ENCODE peak calls at places on chromosomes 2 and 18, in five cellular contexts. One of them, this sample, is unnamed.

GRCh38 chr2:134359367-134360081 is 105.7 kb downstream of the MGAT5 start:
- DNase-seq in astrocyte: peak
- DNase-seq in naive thymus-derived CD4-positive, alpha-beta T cell: no peak
- DNase-seq in body of pancreas: no peak
- DNase-seq in prostate gland: no peak
- DNase-seq in this sample: no peak

GRCh38 chr2:166239548-166239947 is 111.7 kb upstream of the SCN1A start:
- DNase-seq in naive thymus-derived CD4-positive, alpha-beta T cell: no peak
- DNase-seq in body of pancreas: no peak
- DNase-seq in prostate gland: no peak
- DNase-seq in astrocyte: peak
- DNase-seq in this sample: peak

GRCh38 chr2:162839419-162839818 is 852 bp upstream of the KCNH7 start:
- DNase-seq in astrocyte: no peak
- DNase-seq in body of pancreas: no peak
- DNase-seq in prostate gland: no peak
- DNase-seq in naive thymus-derived CD4-positive, alpha-beta T cell: no peak
- DNase-seq in this sample: no peak

GRCh38 chr2:3172265-3172935 is 205.2 kb downstream of the EIPR1 start:
- DNase-seq in prostate gland: peak
- DNase-seq in astrocyte: no peak
- DNase-seq in naive thymus-derived CD4-positive, alpha-beta T cell: no peak
- DNase-seq in body of pancreas: no peak
- DNase-seq in this sample: no peak

GRCh38 chr2:223725494-223725893 is 111.9 kb downstream of the AP1S3 start:
- DNase-seq in astrocyte: peak
- DNase-seq in naive thymus-derived CD4-positive, alpha-beta T cell: no peak
- DNase-seq in body of pancreas: peak
- DNase-seq in prostate gland: peak
- DNase-seq in this sample: peak

GRCh38 chr2:234677758-234678538 is 181.1 kb upstream of the ARL4C start:
- DNase-seq in prostate gland: no peak
- DNase-seq in body of pancreas: no peak
- DNase-seq in naive thymus-derived CD4-positive, alpha-beta T cell: no peak
- DNase-seq in astrocyte: peak
- DNase-seq in this sample: no peak

GRCh38 chr2:105873721-105874120 is 129.0 kb downstream of the NCK2 start:
- DNase-seq in naive thymus-derived CD4-positive, alpha-beta T cell: no peak
- DNase-seq in prostate gland: no peak
- DNase-seq in body of pancreas: no peak
- DNase-seq in astrocyte: peak
- DNase-seq in this sample: peak

GRCh38 chr2:61235716-61236115 is 73.7 kb downstream of the C2orf74 start:
- DNase-seq in naive thymus-derived CD4-positive, alpha-beta T cell: no peak
- DNase-seq in prostate gland: no peak
- DNase-seq in body of pancreas: no peak
- DNase-seq in astrocyte: no peak
- DNase-seq in this sample: no peak

GRCh38 chr2:19140463-19141208 is 217.8 kb downstream of the OSR1 start:
- DNase-seq in prostate gland: peak
- DNase-seq in astrocyte: peak
- DNase-seq in body of pancreas: no peak
- DNase-seq in naive thymus-derived CD4-positive, alpha-beta T cell: no peak
- DNase-seq in this sample: peak

GRCh38 chr2:237324446-237325236 is 89.3 kb downstream of the COL6A3 start:
- DNase-seq in body of pancreas: no peak
- DNase-seq in prostate gland: peak
- DNase-seq in naive thymus-derived CD4-positive, alpha-beta T cell: no peak
- DNase-seq in astrocyte: peak
- DNase-seq in this sample: peak

GRCh38 chr2:235766206-235766794 is 272.5 kb downstream of the AGAP1 start:
- DNase-seq in prostate gland: peak
- DNase-seq in naive thymus-derived CD4-positive, alpha-beta T cell: no peak
- DNase-seq in body of pancreas: peak
- DNase-seq in astrocyte: peak
- DNase-seq in this sample: no peak

GRCh38 chr2:239328306-239329191 is 72.3 kb downstream of the HDAC4 start:
- DNase-seq in astrocyte: peak
- DNase-seq in naive thymus-derived CD4-positive, alpha-beta T cell: no peak
- DNase-seq in body of pancreas: peak
- DNase-seq in prostate gland: no peak
- DNase-seq in this sample: peak

GRCh38 chr2:200966770-200967169 is 3.3 kb upstream of the ORC2 start:
- DNase-seq in prostate gland: no peak
- DNase-seq in naive thymus-derived CD4-positive, alpha-beta T cell: no peak
- DNase-seq in astrocyte: peak
- DNase-seq in body of pancreas: no peak
- DNase-seq in this sample: peak

GRCh38 chr2:241598061-241598460 is 38.9 kb downstream of the THAP4 start:
- DNase-seq in naive thymus-derived CD4-positive, alpha-beta T cell: no peak
- DNase-seq in body of pancreas: no peak
- DNase-seq in astrocyte: no peak
- DNase-seq in prostate gland: no peak
- DNase-seq in this sample: peak

GRCh38 chr2:10042301-10043161 is 819 bp upstream of the KLF11 start:
- DNase-seq in body of pancreas: peak
- DNase-seq in naive thymus-derived CD4-positive, alpha-beta T cell: peak
- DNase-seq in prostate gland: no peak
- DNase-seq in astrocyte: peak
- DNase-seq in this sample: peak

GRCh38 chr2:72665448-72665847 is 160.4 kb downstream of the EXOC6B start:
- DNase-seq in prostate gland: no peak
- DNase-seq in body of pancreas: no peak
- DNase-seq in naive thymus-derived CD4-positive, alpha-beta T cell: no peak
- DNase-seq in astrocyte: no peak
- DNase-seq in this sample: no peak

GRCh38 chr2:65918760-65919187 is 486.4 kb upstream of the SPRED2 start:
- DNase-seq in astrocyte: no peak
- DNase-seq in prostate gland: no peak
- DNase-seq in body of pancreas: no peak
- DNase-seq in naive thymus-derived CD4-positive, alpha-beta T cell: no peak
- DNase-seq in this sample: no peak

GRCh38 chr2:43221660-43222471 is 4.5 kb downstream of the ZFP36L2 start:
- DNase-seq in astrocyte: peak
- DNase-seq in body of pancreas: peak
- DNase-seq in naive thymus-derived CD4-positive, alpha-beta T cell: peak
- DNase-seq in prostate gland: peak
- DNase-seq in this sample: peak

GRCh38 chr18:45839415-45840395 is 14.2 kb downstream of the SIGLEC15 start:
- DNase-seq in prostate gland: peak
- DNase-seq in naive thymus-derived CD4-positive, alpha-beta T cell: no peak
- DNase-seq in body of pancreas: peak
- DNase-seq in astrocyte: peak
- DNase-seq in this sample: peak

GRCh38 chr18:55141318-55141717 is 182.1 kb upstream of the CCDC68 start:
- DNase-seq in naive thymus-derived CD4-positive, alpha-beta T cell: no peak
- DNase-seq in astrocyte: peak
- DNase-seq in prostate gland: no peak
- DNase-seq in body of pancreas: no peak
- DNase-seq in this sample: peak

GRCh38 chr2:14270036-14270582 is 362.4 kb upstream of the LRATD1 start:
- DNase-seq in naive thymus-derived CD4-positive, alpha-beta T cell: no peak
- DNase-seq in body of pancreas: no peak
- DNase-seq in prostate gland: no peak
- DNase-seq in astrocyte: no peak
- DNase-seq in this sample: no peak

GRCh38 chr2:128639693-128640092 is 321.0 kb upstream of the HS6ST1 start:
- DNase-seq in astrocyte: no peak
- DNase-seq in naive thymus-derived CD4-positive, alpha-beta T cell: no peak
- DNase-seq in body of pancreas: no peak
- DNase-seq in prostate gland: no peak
- DNase-seq in this sample: no peak

GRCh38 chr18:12308386-12309100 is 502 bp downstream of the TUBB6 start:
- DNase-seq in prostate gland: peak
- DNase-seq in naive thymus-derived CD4-positive, alpha-beta T cell: peak
- DNase-seq in astrocyte: peak
- DNase-seq in body of pancreas: peak
- DNase-seq in this sample: peak

GRCh38 chr2:212337036-212337435 is 201.6 kb downstream of the ERBB4 start:
- DNase-seq in naive thymus-derived CD4-positive, alpha-beta T cell: no peak
- DNase-seq in body of pancreas: no peak
- DNase-seq in prostate gland: no peak
- DNase-seq in astrocyte: no peak
- DNase-seq in this sample: no peak
- H3K4me3 ChIP-seq in naive thymus-derived CD4-positive, alpha-beta T cell: no peak
- H3K4me3 ChIP-seq in body of pancreas: no peak
- H3K4me3 ChIP-seq in prostate gland: no peak
- H3K4me3 ChIP-seq in astrocyte: no peak
- H3K4me3 ChIP-seq in this sample: no peak

GRCh38 chr2:161417428-161418274 is 1.6 kb downstream of the TBR1 start:
- DNase-seq in prostate gland: no peak
- DNase-seq in naive thymus-derived CD4-positive, alpha-beta T cell: no peak
- DNase-seq in body of pancreas: no peak
- DNase-seq in astrocyte: no peak
- DNase-seq in this sample: no peak

GRCh38 chr2:161416633-161417427 is 733 bp downstream of the TBR1 start:
- DNase-seq in prostate gland: no peak
- DNase-seq in naive thymus-derived CD4-positive, alpha-beta T cell: no peak
- DNase-seq in body of pancreas: no peak
- DNase-seq in astrocyte: no peak
- DNase-seq in this sample: no peak

GRCh38 chr2:161415041-161415440 is 1.1 kb upstream of the TBR1 start:
- DNase-seq in astrocyte: no peak
- DNase-seq in prostate gland: no peak
- DNase-seq in body of pancreas: no peak
- DNase-seq in naive thymus-derived CD4-positive, alpha-beta T cell: no peak
- DNase-seq in this sample: no peak

GRCh38 chr2:161415467-161416293 is 417 bp upstream of the TBR1 start:
- DNase-seq in prostate gland: no peak
- DNase-seq in astrocyte: no peak
- DNase-seq in naive thymus-derived CD4-positive, alpha-beta T cell: no peak
- DNase-seq in body of pancreas: no peak
- DNase-seq in this sample: no peak

GRCh38 chr2:161416294-161416632 is at the start of gene TBR1:
- DNase-seq in naive thymus-derived CD4-positive, alpha-beta T cell: no peak
- DNase-seq in body of pancreas: no peak
- DNase-seq in astrocyte: no peak
- DNase-seq in prostate gland: no peak
- DNase-seq in this sample: no peak
- H3K4me3 ChIP-seq in naive thymus-derived CD4-positive, alpha-beta T cell: peak
- H3K4me3 ChIP-seq in body of pancreas: no peak
- H3K4me3 ChIP-seq in astrocyte: no peak
- H3K4me3 ChIP-seq in prostate gland: no peak
- H3K4me3 ChIP-seq in this sample: no peak

GRCh38 chr2:96139181-96139758 is 968 bp upstream of the ASTL start:
- DNase-seq in prostate gland: no peak
- DNase-seq in naive thymus-derived CD4-positive, alpha-beta T cell: no peak
- DNase-seq in body of pancreas: no peak
- DNase-seq in astrocyte: no peak
- DNase-seq in this sample: no peak
- H3K4me3 ChIP-seq in prostate gland: no peak
- H3K4me3 ChIP-seq in naive thymus-derived CD4-positive, alpha-beta T cell: no peak
- H3K4me3 ChIP-seq in body of pancreas: no peak
- H3K4me3 ChIP-seq in astrocyte: no peak
- H3K4me3 ChIP-seq in this sample: no peak

DNA sequence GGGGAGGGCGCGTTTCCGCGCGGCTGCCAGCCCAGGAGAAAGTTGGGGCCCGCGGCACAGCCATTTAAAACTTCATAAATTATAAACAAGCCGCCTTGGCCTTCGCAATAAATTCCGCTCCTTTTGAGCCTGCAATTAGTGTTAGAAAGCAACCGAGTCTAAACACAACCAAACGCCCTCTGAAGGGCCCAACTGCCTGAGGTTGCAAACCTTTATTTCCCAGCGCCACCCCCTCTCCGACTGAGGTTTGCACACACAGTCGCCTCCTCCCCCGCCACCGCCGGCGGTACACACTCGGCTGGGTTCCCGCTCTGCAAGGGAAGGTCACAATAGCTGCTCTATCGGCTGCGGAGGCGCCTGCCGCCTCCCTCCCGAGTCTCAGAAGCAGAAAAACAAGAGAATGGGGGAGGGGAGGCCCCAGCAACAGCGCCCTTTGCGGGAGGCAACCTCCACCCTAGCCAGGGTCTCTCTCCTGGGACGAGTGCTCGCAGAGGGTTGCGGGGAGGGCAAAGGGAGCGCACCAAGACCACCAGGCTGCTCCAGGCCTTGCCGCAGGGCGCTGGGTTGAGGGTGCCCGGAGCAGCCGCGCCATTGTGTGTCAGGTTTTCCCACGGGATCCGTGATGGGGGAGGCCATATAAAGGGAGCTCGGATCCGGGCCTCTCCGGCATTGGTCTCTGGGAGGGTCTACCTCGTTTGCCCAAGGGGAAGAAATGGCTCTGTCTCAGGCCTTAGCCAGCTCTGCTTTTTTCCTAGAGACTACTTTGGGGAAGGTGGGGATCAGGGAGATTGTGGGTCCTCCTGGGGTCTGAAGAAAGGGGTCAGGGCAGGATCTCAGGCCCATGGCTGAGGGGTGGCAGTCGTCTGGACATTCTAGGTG is 13.4 kb upstream of the HOXD1 start:
- DNase-seq in prostate gland: no peak
- DNase-seq in naive thymus-derived CD4-positive, alpha-beta T cell: no peak
- DNase-seq in body of pancreas: no peak
- DNase-seq in astrocyte: peak
- DNase-seq in this sample: no peak
- H3K4me3 ChIP-seq in prostate gland: no peak
- H3K4me3 ChIP-seq in naive thymus-derived CD4-positive, alpha-beta T cell: no peak
- H3K4me3 ChIP-seq in body of pancreas: no peak
- H3K4me3 ChIP-seq in astrocyte: no peak
- H3K4me3 ChIP-seq in this sample: no peak

DNA sequence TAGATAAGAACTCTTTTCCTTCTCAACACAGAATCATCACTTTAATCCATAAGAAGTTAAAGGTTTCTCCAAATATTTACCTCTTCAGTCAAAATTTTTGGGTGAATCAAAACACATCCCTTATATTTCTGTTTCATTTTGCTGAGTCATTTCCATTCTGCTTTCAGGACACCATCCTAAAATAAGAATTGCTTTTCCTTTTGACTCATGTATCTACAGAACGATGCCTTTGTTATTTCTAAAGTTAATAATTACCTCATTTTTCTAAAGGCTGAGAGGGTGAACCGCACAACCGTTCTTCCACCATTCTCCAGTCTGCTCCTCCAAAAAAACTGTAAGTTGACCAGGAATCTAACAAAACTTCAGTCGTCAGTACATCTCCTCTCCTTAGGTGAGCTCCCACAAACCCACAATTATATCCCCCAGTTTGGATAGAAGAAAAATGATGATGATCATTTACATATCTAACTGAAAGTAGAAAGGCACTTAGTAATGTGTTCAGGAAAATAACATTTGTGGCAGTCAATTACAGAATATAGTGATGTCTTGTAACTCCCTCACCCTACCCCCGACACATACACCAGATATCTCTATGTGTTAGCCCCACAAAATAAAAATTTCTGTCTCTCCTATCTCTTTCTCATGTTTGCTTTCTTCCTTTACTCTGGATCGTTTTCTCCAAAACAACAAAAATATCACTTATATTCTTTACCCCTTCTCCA is 162.5 kb downstream of the RAD51AP2 start:
- DNase-seq in astrocyte: peak
- DNase-seq in prostate gland: no peak
- DNase-seq in naive thymus-derived CD4-positive, alpha-beta T cell: no peak
- DNase-seq in body of pancreas: no peak
- DNase-seq in this sample: no peak
- H3K4me3 ChIP-seq in astrocyte: no peak
- H3K4me3 ChIP-seq in prostate gland: no peak
- H3K4me3 ChIP-seq in naive thymus-derived CD4-positive, alpha-beta T cell: no peak
- H3K4me3 ChIP-seq in body of pancreas: no peak
- H3K4me3 ChIP-seq in this sample: no peak

This sample was measured in skeletal muscle cell.